ENCODE peak calls at places on chromosomes 7 and 10, in four cellular contexts. One of them, this sample, is unnamed.
A peak's percentile ranks its signal among the peaks of the same experiment; 100 is the strongest.

GRCh38 chr7:73611017-73611555 is 13.2 kb downstream of the MLXIPL start:
- DNase-seq in body of pancreas: no peak
- DNase-seq in suprapubic skin: no peak
- DNase-seq in ovary: no peak
- DNase-seq in this sample: no peak

GRCh38 chr7:128215281-128215680 is 25.8 kb upstream of the LEP start:
- DNase-seq in body of pancreas: no peak
- DNase-seq in suprapubic skin: no peak
- DNase-seq in ovary: no peak
- DNase-seq in this sample: no peak

GRCh38 chr10:112260831-112261230 is 22.4 kb upstream of the TECTB start:
- DNase-seq in body of pancreas: no peak
- DNase-seq in suprapubic skin: no peak
- DNase-seq in ovary: no peak
- DNase-seq in this sample: no peak

GRCh38 chr10:71835671-71836593 is 15.1 kb downstream of the PSAP start:
- DNase-seq in body of pancreas: peak; percentile 84
- DNase-seq in suprapubic skin: peak; percentile 83
- DNase-seq in ovary: peak; percentile 55
- DNase-seq in this sample: peak; percentile 32

GRCh38 chr7:140062528-140063299 is at the start of gene PARP12:
- DNase-seq in body of pancreas: peak; percentile 93
- DNase-seq in suprapubic skin: peak; percentile 87
- DNase-seq in ovary: peak; percentile 84
- DNase-seq in this sample: peak; percentile 42

GRCh38 chr10:76428541-76429330 is 997.3 kb downstream of the LRMDA start:
- DNase-seq in body of pancreas: no peak
- DNase-seq in suprapubic skin: no peak
- DNase-seq in ovary: no peak
- DNase-seq in this sample: no peak

GRCh38 chr10:608331-609265 is 80.9 kb downstream of the DIP2C start:
- DNase-seq in body of pancreas: no peak
- DNase-seq in suprapubic skin: no peak
- DNase-seq in ovary: no peak
- DNase-seq in this sample: no peak

GRCh38 chr10:69458426-69459100 is 7.3 kb downstream of the TSPAN15 start:
- DNase-seq in body of pancreas: peak; percentile 72
- DNase-seq in suprapubic skin: no peak
- DNase-seq in ovary: no peak
- DNase-seq in this sample: no peak

GRCh38 chr7:142519077-142519789 is 230.0 kb upstream of the PRSS1 start:
- DNase-seq in body of pancreas: no peak
- DNase-seq in suprapubic skin: no peak
- DNase-seq in ovary: no peak
- DNase-seq in this sample: no peak

GRCh38 chr10:73591935-73592699 is 975 bp upstream of the USP54 start:
- DNase-seq in body of pancreas: peak; percentile 84
- DNase-seq in suprapubic skin: peak; percentile 65
- DNase-seq in ovary: peak; percentile 64
- DNase-seq in this sample: no peak

GRCh38 chr10:132395704-132396494 is 1.1 kb upstream of the PWWP2B start:
- DNase-seq in body of pancreas: peak; percentile 86
- DNase-seq in suprapubic skin: peak; percentile 92
- DNase-seq in ovary: peak; percentile 88
- DNase-seq in this sample: no peak

GRCh38 chr7:99559276-99559915 is 954 bp downstream of the ZNF655 start:
- DNase-seq in body of pancreas: no peak
- DNase-seq in suprapubic skin: no peak
- DNase-seq in ovary: no peak
- DNase-seq in this sample: no peak

GRCh38 chr10:76168437-76168836 is 737.0 kb downstream of the LRMDA start:
- DNase-seq in body of pancreas: no peak
- DNase-seq in suprapubic skin: no peak
- DNase-seq in ovary: no peak
- DNase-seq in this sample: no peak

GRCh38 chr10:48885376-48885775 is 54.3 kb downstream of the LRRC18 start:
- DNase-seq in body of pancreas: no peak
- DNase-seq in suprapubic skin: no peak
- DNase-seq in ovary: no peak
- DNase-seq in this sample: no peak

GRCh38 chr10:132841254-132841975 is 55.5 kb upstream of the NKX6-2 start:
- DNase-seq in body of pancreas: no peak
- DNase-seq in suprapubic skin: peak; percentile 39
- DNase-seq in ovary: no peak
- DNase-seq in this sample: no peak

GRCh38 chr7:40057292-40057691 is 77.1 kb downstream of the MPLKIP start:
- DNase-seq in body of pancreas: peak; percentile 29
- DNase-seq in suprapubic skin: no peak
- DNase-seq in ovary: no peak
- DNase-seq in this sample: no peak

GRCh38 chr10:91552260-91552659 is 80.6 kb downstream of the PPP1R3C start:
- DNase-seq in body of pancreas: no peak
- DNase-seq in suprapubic skin: no peak
- DNase-seq in ovary: no peak
- DNase-seq in this sample: no peak
- H3K4me3 ChIP-seq in body of pancreas: no peak overlapping the region
- H3K4me3 ChIP-seq in suprapubic skin: no peak overlapping the region
- H3K4me3 ChIP-seq in ovary: no peak overlapping the region
- H3K4me3 ChIP-seq in this sample: no peak overlapping the region

GRCh38 chr10:95441547-95441923 is 119.6 kb downstream of the SORBS1 start:
- DNase-seq in body of pancreas: no peak
- DNase-seq in suprapubic skin: no peak
- DNase-seq in ovary: no peak
- DNase-seq in this sample: no peak

GRCh38 chr10:95437669-95438068 is 123.5 kb downstream of the SORBS1 start:
- DNase-seq in body of pancreas: no peak
- DNase-seq in suprapubic skin: no peak
- DNase-seq in ovary: no peak
- DNase-seq in this sample: no peak

GRCh38 chr10:95440756-95441546 is 120.2 kb downstream of the SORBS1 start:
- DNase-seq in body of pancreas: peak; percentile 78
- DNase-seq in suprapubic skin: no peak
- DNase-seq in ovary: no peak
- DNase-seq in this sample: no peak

GRCh38 chr10:95440326-95440725 is 120.8 kb downstream of the SORBS1 start:
- DNase-seq in body of pancreas: no peak
- DNase-seq in suprapubic skin: no peak
- DNase-seq in ovary: no peak
- DNase-seq in this sample: no peak

DNA sequence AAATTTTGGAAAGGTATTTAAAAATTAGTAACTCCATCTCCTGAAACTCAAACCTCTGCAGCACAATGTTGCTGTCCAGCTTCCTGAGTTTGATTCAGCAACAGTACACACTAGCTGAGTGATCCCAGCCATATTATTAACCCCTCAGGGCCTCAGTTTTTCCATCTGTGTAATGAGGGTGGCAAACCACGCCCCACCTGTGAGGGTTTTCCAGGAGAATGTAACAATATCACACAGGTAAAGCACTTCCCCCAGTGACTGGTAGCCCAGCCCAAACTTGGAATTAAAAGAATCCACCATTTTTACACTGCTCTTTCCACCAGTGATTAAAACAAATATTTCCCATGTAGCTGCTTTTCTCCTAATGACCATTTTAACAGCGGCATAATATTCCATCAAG is 122.4 kb downstream of the SORBS1 start:
- DNase-seq in body of pancreas: no peak
- DNase-seq in suprapubic skin: no peak
- DNase-seq in ovary: no peak
- DNase-seq in this sample: no peak
- H3K4me1 ChIP-seq in body of pancreas: peaks cover 18% of the 10 kb centered on the region
- H3K4me1 ChIP-seq in suprapubic skin: no peaks in the 10 kb centered on the region
- H3K4me1 ChIP-seq in ovary: no peaks in the 10 kb centered on the region
- H3K4me1 ChIP-seq in this sample: peaks cover 42% of the 10 kb centered on the region

DNA sequence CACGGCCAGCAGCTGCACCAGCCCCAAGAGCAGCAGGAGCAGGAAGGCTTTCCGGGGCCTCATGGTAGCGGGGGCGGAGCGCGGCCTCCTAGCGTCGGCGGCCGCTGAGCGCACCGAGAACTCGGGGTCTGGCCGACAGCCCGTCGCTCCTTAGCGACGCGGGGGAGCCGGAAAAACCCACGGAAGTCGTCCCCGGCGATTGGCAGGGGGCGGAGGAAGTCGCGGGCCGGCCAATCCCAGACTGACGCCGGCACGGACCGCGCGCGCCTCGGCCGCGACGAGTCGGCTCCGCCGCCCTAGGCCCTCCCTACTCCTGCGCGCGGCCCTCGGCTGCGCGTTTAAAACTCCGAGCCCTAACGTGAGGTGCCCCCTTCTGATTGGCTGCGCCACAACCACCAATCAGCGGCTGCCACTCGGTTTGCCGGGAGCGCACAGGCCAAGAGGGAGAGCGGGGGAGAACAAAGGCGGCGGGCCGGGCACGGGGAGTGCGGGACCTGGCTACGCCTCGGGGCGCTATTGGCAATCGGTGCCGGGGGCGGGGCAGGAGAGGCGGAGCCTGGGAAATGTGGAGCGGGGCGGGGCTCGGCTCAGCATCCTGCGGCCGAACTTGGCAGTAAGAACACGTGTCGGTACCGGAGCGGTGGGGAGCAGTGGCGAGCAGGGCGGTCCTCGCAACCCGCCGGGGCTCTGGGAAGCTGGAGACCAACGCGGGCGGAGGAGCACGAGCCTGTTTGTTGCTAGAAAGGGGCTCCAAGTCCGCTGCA is at the start of gene PDIA4:
- DNase-seq in body of pancreas: peak; percentile 99
- DNase-seq in suprapubic skin: peak; percentile 99
- DNase-seq in ovary: peak; percentile 99
- DNase-seq in this sample: peak; percentile 91
- TF ChIP-seq POLR2A in body of pancreas: peak; percentile 92
- TF ChIP-seq POLR2A in suprapubic skin: peak; percentile 47
- TF ChIP-seq POLR2A in ovary: peak; percentile 67
- TF ChIP-seq POLR2A in this sample: no peak

DNA sequence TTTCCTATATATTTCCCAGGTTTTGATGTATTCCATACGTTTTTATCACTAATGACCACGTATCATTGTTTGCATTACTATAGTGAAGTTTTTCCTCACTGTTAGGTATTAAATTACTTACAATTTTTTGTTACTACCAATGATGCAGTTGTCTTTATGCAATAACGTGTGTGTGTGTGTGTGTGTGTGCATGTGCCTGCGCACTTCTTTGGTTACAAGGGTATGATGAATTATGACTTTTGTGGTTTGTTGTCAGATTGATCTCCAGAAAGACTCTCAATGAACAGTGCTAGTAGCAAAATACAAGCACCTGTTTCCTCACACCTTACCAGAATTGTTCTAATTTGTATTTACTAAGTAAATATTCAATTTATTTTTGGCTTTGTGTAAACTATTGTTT is 51.5 kb downstream of the MCMBP start:
- DNase-seq in body of pancreas: no peak
- DNase-seq in suprapubic skin: no peak
- DNase-seq in ovary: no peak
- DNase-seq in this sample: no peak
- H3K4me3 ChIP-seq in body of pancreas: no peak overlapping the region
- H3K4me3 ChIP-seq in suprapubic skin: no peak overlapping the region
- H3K4me3 ChIP-seq in ovary: no peak overlapping the region
- H3K4me3 ChIP-seq in this sample: no peak overlapping the region

GRCh38 chr10:14592026-14592425 is 182.7 kb downstream of the FAM107B start:
- DNase-seq in body of pancreas: no peak
- DNase-seq in suprapubic skin: no peak
- DNase-seq in ovary: no peak
- DNase-seq in this sample: no peak
- H3K4me1 ChIP-seq in body of pancreas: peaks cover 29% of the 10 kb centered on the region
- H3K4me1 ChIP-seq in suprapubic skin: peaks cover 15% of the 10 kb centered on the region
- H3K4me1 ChIP-seq in ovary: no peaks in the 10 kb centered on the region
- H3K4me1 ChIP-seq in this sample: peaks cover 33% of the 10 kb centered on the region

DNA sequence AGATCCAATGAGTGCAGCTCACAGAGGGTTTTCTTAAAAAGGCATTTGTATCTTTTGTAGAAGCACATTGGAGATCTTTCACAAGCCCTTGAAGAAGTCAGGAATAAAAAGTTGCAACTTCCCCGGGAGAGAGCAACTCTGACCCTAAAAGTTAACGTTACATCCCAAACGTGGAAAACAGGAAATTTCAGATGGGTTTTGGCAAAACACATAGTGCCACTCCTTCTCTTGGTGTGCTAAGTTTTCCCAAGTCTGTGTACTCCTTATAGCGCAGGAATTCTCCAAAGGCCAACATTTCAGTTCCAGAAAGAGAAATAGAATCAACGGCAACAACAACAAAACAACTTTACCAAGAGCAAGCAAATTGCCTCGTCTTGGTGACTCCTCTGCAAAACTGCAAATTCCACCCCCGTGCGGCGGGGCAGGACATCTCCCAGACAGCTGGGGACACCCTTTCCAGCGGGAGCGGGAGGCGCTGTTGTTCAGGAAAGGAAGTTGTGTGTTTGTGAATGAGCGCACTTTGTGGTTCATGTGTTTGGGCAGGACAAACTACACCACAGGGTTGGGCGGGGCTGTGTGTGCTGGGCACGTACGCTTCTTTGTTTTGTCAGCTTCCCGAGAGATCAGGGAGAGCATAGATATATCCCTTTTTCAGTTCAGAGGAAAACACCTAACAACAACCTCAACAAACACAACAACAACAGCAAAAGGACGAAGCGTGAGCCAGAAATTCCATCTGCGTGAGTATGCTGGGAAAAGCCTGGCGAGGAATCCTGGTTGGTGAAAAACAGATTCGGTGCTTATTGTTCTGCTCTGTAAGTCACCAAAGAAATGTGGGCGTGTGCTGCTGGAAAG is 294.7 kb upstream of the PITRM1 start:
- DNase-seq in body of pancreas: peak; percentile 34
- DNase-seq in suprapubic skin: peak; percentile 96
- DNase-seq in ovary: peak; percentile 71
- DNase-seq in this sample: no peak
- TF ChIP-seq POLR2A in body of pancreas: no peak
- TF ChIP-seq POLR2A in suprapubic skin: no peak
- TF ChIP-seq POLR2A in ovary: no peak
- TF ChIP-seq POLR2A in this sample: no peak

DNA sequence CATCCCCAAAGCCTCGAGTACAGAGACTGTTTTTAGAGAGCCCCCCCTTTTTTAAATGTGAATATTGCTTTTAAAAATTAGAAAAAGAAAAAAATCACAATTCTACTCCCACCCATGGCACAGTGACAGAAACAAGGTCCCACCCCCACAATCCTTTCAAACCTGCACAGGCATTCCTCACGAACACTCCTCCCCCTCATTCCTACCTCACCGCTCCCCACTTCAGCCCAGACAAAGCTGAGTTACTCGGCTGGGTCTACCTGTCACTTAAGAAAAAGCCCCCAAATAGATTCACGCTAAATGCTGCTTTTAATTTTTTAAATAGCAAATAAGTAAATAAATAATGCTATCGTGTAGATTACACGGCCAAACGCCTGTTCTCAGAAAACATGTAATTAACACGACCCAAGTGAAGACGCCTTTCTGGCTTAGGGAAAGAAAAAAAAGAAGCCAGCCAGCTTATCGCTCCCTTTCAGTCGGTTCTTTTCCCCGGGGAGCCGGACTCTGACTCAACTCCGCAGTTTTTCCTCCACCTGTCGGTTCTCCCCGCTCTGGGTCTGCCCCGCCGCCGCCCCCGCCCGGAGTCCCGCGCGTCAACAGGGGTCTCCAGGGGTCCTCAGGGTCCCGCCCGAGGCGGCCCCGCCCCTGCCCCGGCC is 724 bp downstream of the MPP7 start:
- DNase-seq in body of pancreas: peak; percentile 26
- DNase-seq in suprapubic skin: no peak
- DNase-seq in ovary: peak; percentile 71
- DNase-seq in this sample: no peak
- H3K4me3 ChIP-seq in body of pancreas: peak overlapping the region; percentile 51
- H3K4me3 ChIP-seq in suprapubic skin: peak overlapping the region; percentile 86
- H3K4me3 ChIP-seq in ovary: peak overlapping the region; percentile 89
- H3K4me3 ChIP-seq in this sample: peak overlapping the region; percentile 98